ENCODE peak calls at places on chromosomes 5 and 9, in eight cellular contexts. I, A, O, F, R, L, S and W are unnamed samples.
A peak's percentile ranks its signal among the peaks of the same experiment; 100 is the strongest.

GRCh38 chr5:93349613-93350012 is 231.4 kb downstream of the NR2F1-AS1 start:
- DNase-seq in R (peak; percentile 50), I (no peak), S (no peak), O (no peak), F (no peak), L (no peak), A (no peak), W (no peak)

GRCh38 chr9:21789541-21790037 is 12.8 kb upstream of the MTAP start:
- DNase-seq in I (no peak), R (peak; percentile 82), O (no peak), F (no peak), S (peak; percentile 71), L (no peak), A (peak; percentile 45), W (peak; percentile 73)

GRCh38 chr9:105994970-105995369 is 300.6 kb downstream of the TMEM38B start:
- DNase-seq in I (no peak), L (no peak), F (peak; percentile 25), R (peak; percentile 65), O (no peak), S (no peak), A (no peak), W (no peak)

GRCh38 chr5:14526493-14526892 is 55.1 kb upstream of the OTULINL start:
- DNase-seq in I (no peak), O (no peak), A (no peak), F (no peak), R (no peak), L (no peak), S (no peak), W (no peak)

GRCh38 chr9:78023003-78023741 is 8.4 kb downstream of the GNAQ start:
- DNase-seq in S (no peak), O (no peak), L (no peak), F (peak; percentile 94), I (no peak), R (no peak), A (no peak), W (peak; percentile 44)

GRCh38 chr5:2896371-2897275 is 145.1 kb upstream of the IRX2 start:
- DNase-seq in S (no peak), A (peak; percentile 22), O (no peak), R (no peak), I (no peak), F (no peak), L (peak; percentile 62), W (no peak)

GRCh38 chr5:132001647-132002561 is 9.6 kb downstream of the ACSL6 start:
- DNase-seq in F (no peak), R (peak; percentile 73), O (no peak), I (no peak), A (peak; percentile 53), L (no peak), S (no peak), W (no peak)

GRCh38 chr5:120454094-120454798 is 9.9 kb upstream of the PRR16 start:
- DNase-seq in F (peak; percentile 67), I (no peak), R (peak; percentile 69), O (no peak), L (no peak), A (no peak), S (no peak), W (no peak)

GRCh38 chr5:133052317-133053175 is 733 bp downstream of the HSPA4 start:
- DNase-seq in R (peak; percentile 62), I (no peak), L (peak; percentile 73), F (peak; percentile 58), O (peak; percentile 56), A (peak; percentile 50), S (peak; percentile 33), W (peak; percentile 10)

GRCh38 chr5:91875133-91875779 is 492.1 kb upstream of the ARRDC3 start:
- DNase-seq in O (no peak), L (no peak), A (no peak), S (no peak), I (no peak), R (no peak), F (no peak), W (no peak)

GRCh38 chr5:17089001-17089400 is 128.4 kb upstream of the BASP1 start:
- DNase-seq in O (no peak), I (no peak), S (no peak), A (no peak), R (no peak), L (no peak), F (no peak), W (no peak)

GRCh38 chr9:14351206-14351605 is 37.3 kb upstream of the NFIB start:
- DNase-seq in I (no peak), A (no peak), F (no peak), S (no peak), L (no peak), R (no peak), O (no peak), W (no peak)

GRCh38 chr9:115952667-115953316 is 200.8 kb upstream of the PAPPA start:
- DNase-seq in I (no peak), O (no peak), A (no peak), F (no peak), S (no peak), L (no peak), R (peak; percentile 67), W (no peak)

GRCh38 chr5:76475358-76475757 is 72.3 kb downstream of the IQGAP2 start:
- DNase-seq in F (no peak), S (no peak), L (no peak), I (no peak), A (no peak), O (no peak), R (no peak), W (no peak)

GRCh38 chr5:96876292-96876850 is at the start of gene ERAP2:
- DNase-seq in S (no peak), F (peak; percentile 67), I (no peak), A (no peak), O (no peak), R (peak; percentile 50), L (no peak), W (peak; percentile 41)

GRCh38 chr5:168314735-168315411 is 23.4 kb downstream of the WWC1 start:
- DNase-seq in L (no peak), S (no peak), I (no peak), R (peak; percentile 64), F (peak; percentile 94), A (peak; percentile 48), O (no peak), W (no peak)

GRCh38 chr5:42569953-42570548 is 146.8 kb downstream of the GHR start:
- DNase-seq in I (no peak), R (no peak), L (no peak), A (no peak), F (no peak), O (no peak), S (no peak), W (no peak)

GRCh38 chr5:39005566-39006232 is 68.5 kb downstream of the RICTOR start:
- DNase-seq in A (no peak), L (no peak), R (no peak), I (no peak), F (no peak), O (no peak), S (no peak), W (no peak)

GRCh38 chr5:72242796-72243475 is 77.1 kb downstream of the MRPS27 start:
- DNase-seq in O (no peak), R (peak; percentile 79), I (no peak), F (no peak), A (no peak), S (no peak), L (no peak), W (peak; percentile 24)

GRCh38 chr9:137077010-137077747 is at the start of gene UAP1L1:
- DNase-seq in F (peak; percentile 39), R (peak; percentile 79), L (no peak), S (peak; percentile 77), A (peak; percentile 72), O (peak; percentile 29), I (peak; percentile 68), W (peak; percentile 82)

GRCh38 chr5:29796018-29796417 is 1397.5 kb upstream of the CDH6 start:
- DNase-seq in L (no peak), S (no peak), O (no peak), F (no peak), I (no peak), R (no peak), A (peak; percentile 27), W (no peak)

GRCh38 chr5:138241688-138242547 is 28.8 kb upstream of the CDC23 start:
- DNase-seq in S (peak; percentile 9), L (peak; percentile 71), A (peak; percentile 57), O (no peak), I (no peak), F (no peak), R (no peak), W (no peak)

GRCh38 chr5:40832345-40832744 is 2.7 kb downstream of the RPL37 start:
- DNase-seq in A (no peak), R (no peak), I (no peak), L (no peak), S (no peak), F (no peak), O (no peak), W (no peak)

GRCh38 chr5:180601591-180602480 is 10.5 kb upstream of the SCGB3A1 start:
- DNase-seq in R (no peak), O (no peak), A (peak; percentile 23), F (no peak), S (no peak), I (no peak), L (no peak), W (peak; percentile 34)

GRCh38 chr5:181107699-181108098 is 23.3 kb downstream of the OR2V1 start:
- DNase-seq in L (peak; percentile 36), R (no peak), A (no peak), I (no peak), O (no peak), S (no peak), F (no peak), W (no peak)

GRCh38 chr5:133824661-133825254 is 143.7 kb downstream of the C5orf15 start:
- DNase-seq in R (no peak), S (no peak), F (no peak), A (no peak), O (no peak), L (no peak), I (no peak), W (no peak)

GRCh38 chr5:36751881-36752280 is 124.7 kb upstream of the NIPBL start:
- DNase-seq in R (no peak), I (no peak), S (no peak), F (no peak), O (no peak), L (no peak), A (peak; percentile 43), W (no peak)

GRCh38 chr5:153676821-153677220 is 186.4 kb downstream of the GRIA1 start:
- DNase-seq in O (no peak), S (no peak), I (peak; percentile 22), L (no peak), R (no peak), F (no peak), A (no peak), W (peak; percentile 53)

GRCh38 chr5:170633235-170634041 is 129.6 kb downstream of the KCNIP1 start:
- DNase-seq in A (peak; percentile 78), F (peak; percentile 82), I (no peak), R (peak; percentile 82), L (no peak), O (no peak), S (peak; percentile 82), W (peak; percentile 37)

GRCh38 chr5:20420991-20421595 is 433.1 kb upstream of the CDH18 start:
- DNase-seq in O (no peak), F (no peak), I (no peak), A (peak; percentile 31), S (no peak), L (no peak), R (no peak), W (no peak)

GRCh38 chr9:79701651-79702050 is 129.9 kb downstream of the TLE4 start:
- DNase-seq in R (no peak), I (no peak), O (no peak), F (no peak), A (no peak), L (no peak), S (peak; percentile 28), W (no peak)

GRCh38 chr5:156815988-156816599 is 34.0 kb upstream of the PPP1R2B start:
- DNase-seq in A (peak; percentile 66), L (no peak), I (no peak), R (peak; percentile 5), S (no peak), F (peak; percentile 28), O (peak; percentile 10), W (no peak)

GRCh38 chr5:174596429-174596828 is 128.0 kb upstream of the MSX2 start:
- DNase-seq in S (no peak), A (no peak), L (no peak), O (no peak), I (no peak), F (peak; percentile 69), R (peak; percentile 34), W (no peak)

GRCh38 chr5:179054036-179054785 is 6.0 kb upstream of the ZNF354C start:
- DNase-seq in F (no peak), S (no peak), O (no peak), I (no peak), L (no peak), A (no peak), R (no peak), W (no peak)